ENCODE peak calls at places on chromosomes 11 and 22, in four cellular contexts. One of them, this sample, is unnamed.

GRCh38 chr22:42641801-42642413 is 1.5 kb upstream of the ATP5MGL start:
- DNase-seq in CD4-positive, CD25-positive, alpha-beta regulatory T cell: no peak
- DNase-seq in iris pigment epithelial cell: no peak
- DNase-seq in hippocampal formation: no peak
- DNase-seq in this sample: no peak

GRCh38 chr11:64545605-64546004 is 45.4 kb upstream of the SLC22A12 start:
- DNase-seq in hippocampal formation: no peak
- DNase-seq in iris pigment epithelial cell: peak; percentile 73
- DNase-seq in CD4-positive, CD25-positive, alpha-beta regulatory T cell: no peak
- DNase-seq in this sample: no peak

GRCh38 chr22:39543095-39543494 is 10.5 kb upstream of the RPS19BP1 start:
- DNase-seq in CD4-positive, CD25-positive, alpha-beta regulatory T cell: no peak
- DNase-seq in hippocampal formation: no peak
- DNase-seq in iris pigment epithelial cell: peak; percentile 51
- DNase-seq in this sample: no peak

GRCh38 chr11:31500560-31500959 is 8.9 kb downstream of the IMMP1L start:
- DNase-seq in CD4-positive, CD25-positive, alpha-beta regulatory T cell: no peak
- DNase-seq in hippocampal formation: no peak
- DNase-seq in iris pigment epithelial cell: peak; percentile 45
- DNase-seq in this sample: no peak

GRCh38 chr11:109424893-109425292 is 2.9 kb downstream of the C11orf87 start:
- DNase-seq in iris pigment epithelial cell: no peak
- DNase-seq in CD4-positive, CD25-positive, alpha-beta regulatory T cell: no peak
- DNase-seq in hippocampal formation: no peak
- DNase-seq in this sample: no peak

GRCh38 chr11:94424011-94424410 is 22.8 kb upstream of the GPR83 start:
- DNase-seq in iris pigment epithelial cell: peak; percentile 28
- DNase-seq in CD4-positive, CD25-positive, alpha-beta regulatory T cell: no peak
- DNase-seq in hippocampal formation: no peak
- DNase-seq in this sample: no peak

GRCh38 chr22:19992481-19992911 is 24.1 kb downstream of the ARVCF start:
- DNase-seq in iris pigment epithelial cell: no peak
- DNase-seq in hippocampal formation: no peak
- DNase-seq in CD4-positive, CD25-positive, alpha-beta regulatory T cell: no peak
- DNase-seq in this sample: no peak

GRCh38 chr11:117794772-117795629 is 2.0 kb downstream of the DSCAML1 start:
- DNase-seq in hippocampal formation: no peak
- DNase-seq in CD4-positive, CD25-positive, alpha-beta regulatory T cell: no peak
- DNase-seq in iris pigment epithelial cell: no peak
- DNase-seq in this sample: no peak

GRCh38 chr11:69718147-69718546 is 14.3 kb upstream of the FGF19 start:
- DNase-seq in hippocampal formation: no peak
- DNase-seq in CD4-positive, CD25-positive, alpha-beta regulatory T cell: no peak
- DNase-seq in iris pigment epithelial cell: peak; percentile 31
- DNase-seq in this sample: no peak

GRCh38 chr11:13924801-13925327 is 37.7 kb upstream of the SPON1 start:
- DNase-seq in iris pigment epithelial cell: no peak
- DNase-seq in hippocampal formation: no peak
- DNase-seq in CD4-positive, CD25-positive, alpha-beta regulatory T cell: no peak
- DNase-seq in this sample: no peak